ENCODE peak calls at places on chromosome 12, in ten cellular contexts. A, K, G, V, J, H, E, D, Z and R are unnamed samples.
A peak's percentile ranks its signal among the peaks of the same experiment; 100 is the strongest.

GRCh38 chr12:49671051-49671765 is 36.0 kb downstream of the FMNL3 start:
- DNase-seq in A (peak; percentile 44), K (no peak), G (peak; percentile 34), V (no peak), J (peak; percentile 27), H (peak; percentile 17), E (no peak), D (no peak), Z (peak; percentile 33), R (no peak)

GRCh38 chr12:701896-702539 is 38.8 kb upstream of the NINJ2 start:
- DNase-seq in A (peak; percentile 72), K (no peak), G (no peak), V (no peak), J (no peak), H (no peak), E (no peak), D (peak; percentile 73), Z (no peak), R (no peak)

GRCh38 chr12:132649226-132649945 is 30.8 kb downstream of the P2RX2 start:
- DNase-seq in A (no peak), K (no peak), G (no peak), V (no peak), J (peak; percentile 31), H (no peak), E (no peak), D (no peak), Z (no peak), R (no peak)

GRCh38 chr12:104737682-104738370 is 220.3 kb downstream of the SLC41A2 start:
- DNase-seq in A (no peak), K (no peak), G (no peak), V (peak; percentile 29), J (no peak), H (no peak), E (no peak), D (no peak), Z (no peak), R (no peak)

GRCh38 chr12:127272864-127273263 is 994.1 kb upstream of the TMEM132C start:
- DNase-seq in A (no peak), K (no peak), G (no peak), V (no peak), J (no peak), H (no peak), E (peak; percentile 96), D (no peak), Z (no peak), R (no peak)

GRCh38 chr12:105279460-105280056 is 43.6 kb upstream of the APPL2 start:
- DNase-seq in A (no peak), K (peak; percentile 3), G (peak; percentile 25), V (no peak), J (peak; percentile 25), H (no peak), E (peak; percentile 13), D (no peak), Z (no peak), R (no peak)

GRCh38 chr12:124295431-124296058 is 652 bp downstream of the RFLNA start:
- DNase-seq in A (no peak), K (no peak), G (no peak), V (no peak), J (no peak), H (no peak), E (no peak), D (no peak), Z (no peak), R (no peak)

GRCh38 chr12:55001198-55001827 is 16.8 kb upstream of the TESPA1 start:
- DNase-seq in A (no peak), K (no peak), G (no peak), V (no peak), J (no peak), H (no peak), E (no peak), D (no peak), Z (no peak), R (no peak)

GRCh38 chr12:131917711-131918306 is 11.3 kb upstream of the PUS1 start:
- DNase-seq in A (no peak), K (no peak), G (no peak), V (no peak), J (no peak), H (no peak), E (no peak), D (no peak), Z (no peak), R (no peak)

GRCh38 chr12:54356951-54357356 is 7.3 kb downstream of the GPR84 start:
- DNase-seq in A (no peak), K (no peak), G (no peak), V (no peak), J (no peak), H (no peak), E (no peak), D (no peak), Z (no peak), R (no peak)

GRCh38 chr12:54352022-54352531 is 12.2 kb downstream of the GPR84 start:
- DNase-seq in A (peak; percentile 71), K (no peak), G (no peak), V (peak; percentile 88), J (peak; percentile 30), H (no peak), E (no peak), D (peak; percentile 77), Z (no peak), R (peak; percentile 72)

GRCh38 chr12:108532061-108532848 is 17.2 kb downstream of the FICD start:
- DNase-seq in A (no peak), K (no peak), G (no peak), V (peak; percentile 8), J (no peak), H (no peak), E (no peak), D (no peak), Z (no peak), R (peak; percentile 33)

GRCh38 chr12:57893460-57894353 is 47.2 kb upstream of the CTDSP2 start:
- DNase-seq in A (peak; percentile 83), K (no peak), G (no peak), V (peak; percentile 12), J (peak; percentile 90), H (no peak), E (peak; percentile 89), D (peak; percentile 82), Z (no peak), R (no peak)

GRCh38 chr12:115879354-115879753 is 398.1 kb downstream of the MED13L start:
- DNase-seq in A (no peak), K (no peak), G (no peak), V (no peak), J (no peak), H (no peak), E (no peak), D (no peak), Z (no peak), R (no peak)

GRCh38 chr12:21252070-21252469 is 82.6 kb downstream of the SLCO1A2 start:
- DNase-seq in A (no peak), K (no peak), G (no peak), V (no peak), J (no peak), H (no peak), E (no peak), D (no peak), Z (no peak), R (no peak)

GRCh38 chr12:19530631-19531020 is 91.3 kb downstream of the AEBP2 start:
- DNase-seq in A (no peak), K (no peak), G (no peak), V (no peak), J (no peak), H (no peak), E (no peak), D (no peak), Z (no peak), R (no peak)

GRCh38 chr12:54689034-54689372 is 40.8 kb upstream of the DCD start:
- DNase-seq in A (no peak), K (no peak), G (no peak), V (no peak), J (no peak), H (no peak), E (no peak), D (no peak), Z (no peak), R (no peak)